ENCODE peak calls at places on chromosomes 12 and 14, in six cellular contexts. One of them, this sample, is unnamed.

GRCh38 chr12:65670775-65671174 is 153.5 kb upstream of the HMGA2 start:
- DNase-seq in NCI-H510A treated with DMSO at 0.1 percent for 48 hours: no peak
- DNase-seq in NB4: no peak
- DNase-seq in CD4-positive, alpha-beta T cell: no peak
- DNase-seq in activated CD4-positive, alpha-beta memory T cell treated with anti-CD3 and anti-CD28 coated beads, Interleukin-2, amount 10 ng/mL, durations not matched to agents 7 days and 5 days: no peak
- DNase-seq in NCI-H1092 treated with DMSO at 0.1 percent for 48 hours: no peak
- DNase-seq in this sample: no peak

GRCh38 chr12:12562016-12562483 is 613 bp downstream of the DUSP16 start:
- DNase-seq in CD4-positive, alpha-beta T cell: peak; percentile 18
- DNase-seq in NCI-H1092 treated with DMSO at 0.1 percent for 48 hours: peak; percentile 64
- DNase-seq in activated CD4-positive, alpha-beta memory T cell treated with anti-CD3 and anti-CD28 coated beads, Interleukin-2, amount 10 ng/mL, durations not matched to agents 7 days and 5 days: peak; percentile 47
- DNase-seq in NCI-H510A treated with DMSO at 0.1 percent for 48 hours: no peak
- DNase-seq in NB4: peak; percentile 50
- DNase-seq in this sample: peak; percentile 29

GRCh38 chr14:96598332-96598928 is 96.2 kb downstream of the PAPOLA start:
- DNase-seq in activated CD4-positive, alpha-beta memory T cell treated with anti-CD3 and anti-CD28 coated beads, Interleukin-2, amount 10 ng/mL, durations not matched to agents 7 days and 5 days: no peak
- DNase-seq in NCI-H1092 treated with DMSO at 0.1 percent for 48 hours: no peak
- DNase-seq in NCI-H510A treated with DMSO at 0.1 percent for 48 hours: no peak
- DNase-seq in NB4: no peak
- DNase-seq in CD4-positive, alpha-beta T cell: no peak
- DNase-seq in this sample: no peak

GRCh38 chr12:101927042-101927441 is 49.7 kb downstream of the DRAM1 start:
- DNase-seq in activated CD4-positive, alpha-beta memory T cell treated with anti-CD3 and anti-CD28 coated beads, Interleukin-2, amount 10 ng/mL, durations not matched to agents 7 days and 5 days: no peak
- DNase-seq in CD4-positive, alpha-beta T cell: no peak
- DNase-seq in NCI-H1092 treated with DMSO at 0.1 percent for 48 hours: no peak
- DNase-seq in NCI-H510A treated with DMSO at 0.1 percent for 48 hours: no peak
- DNase-seq in NB4: no peak
- DNase-seq in this sample: no peak

GRCh38 chr14:102140027-102140749 is 491 bp downstream of the WDR20 start:
- DNase-seq in activated CD4-positive, alpha-beta memory T cell treated with anti-CD3 and anti-CD28 coated beads, Interleukin-2, amount 10 ng/mL, durations not matched to agents 7 days and 5 days: peak; percentile 52
- DNase-seq in CD4-positive, alpha-beta T cell: peak; percentile 11
- DNase-seq in NB4: peak; percentile 75
- DNase-seq in NCI-H510A treated with DMSO at 0.1 percent for 48 hours: no peak
- DNase-seq in NCI-H1092 treated with DMSO at 0.1 percent for 48 hours: no peak
- DNase-seq in this sample: peak; percentile 14

GRCh38 chr12:93578221-93578620 is 5.7 kb downstream of the SOCS2 start:
- DNase-seq in NCI-H510A treated with DMSO at 0.1 percent for 48 hours: no peak
- DNase-seq in NB4: no peak
- DNase-seq in CD4-positive, alpha-beta T cell: no peak
- DNase-seq in activated CD4-positive, alpha-beta memory T cell treated with anti-CD3 and anti-CD28 coated beads, Interleukin-2, amount 10 ng/mL, durations not matched to agents 7 days and 5 days: no peak
- DNase-seq in NCI-H1092 treated with DMSO at 0.1 percent for 48 hours: no peak
- DNase-seq in this sample: no peak

GRCh38 chr14:73461478-73462077 is 3.2 kb upstream of the NUMB start:
- DNase-seq in NCI-H510A treated with DMSO at 0.1 percent for 48 hours: peak; percentile 65
- DNase-seq in activated CD4-positive, alpha-beta memory T cell treated with anti-CD3 and anti-CD28 coated beads, Interleukin-2, amount 10 ng/mL, durations not matched to agents 7 days and 5 days: no peak
- DNase-seq in NB4: peak; percentile 40
- DNase-seq in NCI-H1092 treated with DMSO at 0.1 percent for 48 hours: peak; percentile 57
- DNase-seq in CD4-positive, alpha-beta T cell: no peak
- DNase-seq in this sample: no peak

GRCh38 chr12:29316772-29317171 is 64.2 kb downstream of the ERGIC2 start:
- DNase-seq in NCI-H1092 treated with DMSO at 0.1 percent for 48 hours: no peak
- DNase-seq in NB4: no peak
- DNase-seq in NCI-H510A treated with DMSO at 0.1 percent for 48 hours: no peak
- DNase-seq in CD4-positive, alpha-beta T cell: no peak
- DNase-seq in activated CD4-positive, alpha-beta memory T cell treated with anti-CD3 and anti-CD28 coated beads, Interleukin-2, amount 10 ng/mL, durations not matched to agents 7 days and 5 days: no peak
- DNase-seq in this sample: no peak

GRCh38 chr14:49512571-49512970 is 73.6 kb downstream of the RPS29 start:
- DNase-seq in NCI-H1092 treated with DMSO at 0.1 percent for 48 hours: no peak
- DNase-seq in CD4-positive, alpha-beta T cell: no peak
- DNase-seq in activated CD4-positive, alpha-beta memory T cell treated with anti-CD3 and anti-CD28 coated beads, Interleukin-2, amount 10 ng/mL, durations not matched to agents 7 days and 5 days: no peak
- DNase-seq in NB4: no peak
- DNase-seq in NCI-H510A treated with DMSO at 0.1 percent for 48 hours: no peak
- DNase-seq in this sample: no peak